ENCODE peak calls at places on chromosomes 5 and 9, in seven cellular contexts. B is SK-N-SH; H is aorta; L is AG08396; M is fibroblast of mammary gland; A is naive thymus-derived CD8-positive, alpha-beta T cell; W is Right ventricle myocardium superior. J is an unnamed sample.

GRCh38 chr9:123335227-123335985 is 20.6 kb upstream of the CRB2 start:
- DNase-seq in M (peak; percentile 47), W (no peak), A (no peak), H (no peak), L (peak; percentile 70), B (no peak), J (peak; percentile 55)

GRCh38 chr9:99785010-99785590 is 36.6 kb upstream of the NR4A3 start:
- DNase-seq in M (no peak), B (no peak), L (no peak), A (no peak), H (no peak), W (no peak), J (no peak)

GRCh38 chr9:87519415-87519989 is 21.8 kb downstream of the DAPK1 start:
- DNase-seq in A (no peak), L (no peak), M (no peak), H (no peak), W (no peak), B (no peak), J (no peak)

GRCh38 chr9:77879344-77880089 is 152.1 kb downstream of the GNAQ start:
- DNase-seq in A (no peak), H (peak; percentile 74), M (peak; percentile 66), B (no peak), W (no peak), L (no peak), J (no peak)

GRCh38 chr5:157444224-157444623 is 15.8 kb upstream of the NIPAL4 start:
- DNase-seq in A (no peak), L (no peak), W (no peak), M (no peak), H (no peak), B (no peak), J (no peak)

GRCh38 chr9:72898360-72898759 is 54.5 kb downstream of the ALDH1A1 start:
- DNase-seq in B (no peak), H (no peak), A (no peak), W (no peak), L (no peak), M (no peak), J (no peak)

GRCh38 chr5:16934123-16934522 is 2.0 kb downstream of the MYO10 start:
- DNase-seq in B (peak; percentile 83), M (peak; percentile 58), A (no peak), W (peak; percentile 58), L (peak; percentile 79), H (no peak), J (peak; percentile 24)

GRCh38 chr5:125043781-125044391 is 297.4 kb upstream of the ZNF608 start:
- DNase-seq in W (peak; percentile 82), A (no peak), H (no peak), M (peak; percentile 45), L (peak; percentile 29), B (peak; percentile 72), J (no peak)

GRCh38 chr5:78235289-78235688 is 59.2 kb downstream of the AP3B1 start:
- DNase-seq in H (no peak), B (no peak), L (peak; percentile 17), W (no peak), A (no peak), M (peak; percentile 45), J (no peak)

GRCh38 chr5:14946813-14947640 is 75.4 kb upstream of the ANKH start:
- DNase-seq in H (no peak), B (peak; percentile 23), A (peak; percentile 59), W (no peak), L (no peak), M (peak; percentile 25), J (peak; percentile 49)

GRCh38 chr9:34256104-34256503 is 73.0 kb downstream of the KIF24 start:
- DNase-seq in W (no peak), A (no peak), H (no peak), M (no peak), L (no peak), B (peak; percentile 35), J (no peak)

GRCh38 chr5:115169392-115170127 is at the start of gene TRIM36:
- DNase-seq in M (peak; percentile 86), B (peak; percentile 96), L (peak; percentile 96), W (peak; percentile 95), A (peak; percentile 89), H (peak; percentile 96), J (peak; percentile 89)

GRCh38 chr9:75996726-75997125 is 106.3 kb downstream of the PCSK5 start:
- DNase-seq in M (peak; percentile 2), B (no peak), W (no peak), A (no peak), L (no peak), H (no peak), J (no peak)

GRCh38 chr9:123368481-123369153 is 12.6 kb downstream of the CRB2 start:
- DNase-seq in W (no peak), H (no peak), L (no peak), M (no peak), A (no peak), B (peak; percentile 32), J (no peak)

GRCh38 chr5:158320178-158320674 is 461.3 kb upstream of the CLINT1 start:
- DNase-seq in B (peak; percentile 16), L (no peak), H (no peak), A (no peak), W (no peak), M (no peak), J (no peak)

GRCh38 chr5:30413540-30413939 is 779.9 kb upstream of the CDH6 start:
- DNase-seq in M (no peak), H (no peak), W (no peak), A (no peak), B (no peak), L (no peak), J (no peak)

GRCh38 chr5:39440964-39441363 is 16.2 kb upstream of the DAB2 start:
- DNase-seq in B (no peak), H (no peak), L (no peak), A (no peak), M (no peak), W (no peak), J (no peak)

GRCh38 chr5:83471405-83472212 is at the start of gene VCAN:
- DNase-seq in L (peak; percentile 72), A (no peak), W (peak; percentile 84), M (peak; percentile 86), H (peak; percentile 87), B (peak; percentile 59), J (no peak)

GRCh38 chr9:88236531-88237453 is 98.5 kb upstream of the SPATA31C2 start:
- DNase-seq in L (peak; percentile 65), W (peak; percentile 78), A (no peak), M (peak; percentile 22), H (no peak), B (no peak), J (no peak)

GRCh38 chr5:53166101-53166500 is 56.5 kb upstream of the MOCS2 start:
- DNase-seq in B (no peak), L (no peak), W (no peak), A (no peak), H (no peak), M (peak; percentile 21), J (no peak)

GRCh38 chr5:1730487-1730847 is 69.2 kb downstream of the MRPL36 start:
- DNase-seq in L (no peak), M (no peak), H (peak; percentile 17), B (peak; percentile 2), W (no peak), A (no peak), J (no peak)

GRCh38 chr9:107983191-107983603 is 493.6 kb upstream of the KLF4 start:
- DNase-seq in W (no peak), L (peak; percentile 58), A (no peak), B (no peak), M (peak; percentile 80), H (no peak), J (no peak)

GRCh38 chr5:132473019-132473531 is 17.5 kb downstream of the IRF1 start:
- DNase-seq in H (no peak), B (no peak), W (no peak), A (peak; percentile 92), M (no peak), L (no peak), J (peak; percentile 80)

GRCh38 chr5:90488791-90489190 is 14.1 kb downstream of the POLR3G start:
- DNase-seq in M (peak; percentile 47), A (no peak), B (no peak), W (no peak), H (no peak), L (peak; percentile 8), J (no peak)

GRCh38 chr5:181255276-181255675 is 5.7 kb downstream of the TRIM52 start:
- DNase-seq in W (no peak), M (no peak), A (no peak), H (no peak), L (no peak), B (no peak), J (no peak)

GRCh38 chr5:81778642-81779041 is 27.7 kb upstream of the SSBP2 start:
- DNase-seq in M (peak; percentile 71), B (no peak), A (peak; percentile 1), L (no peak), H (no peak), W (no peak), J (peak; percentile 11)

GRCh38 chr9:86176468-86176867 is 77.1 kb upstream of the GOLM1 start:
- DNase-seq in B (peak; percentile 80), H (no peak), M (no peak), L (no peak), W (no peak), A (no peak), J (no peak)

GRCh38 chr5:176180339-176180738 is 57.9 kb upstream of the SIMC1 start:
- DNase-seq in W (no peak), H (no peak), B (no peak), M (peak; percentile 28), L (peak; percentile 34), A (no peak), J (no peak)

GRCh38 chr5:73928486-73928885 is 302.5 kb downstream of the ARHGEF28 start:
- DNase-seq in L (no peak), H (no peak), A (no peak), W (no peak), B (no peak), M (no peak), J (no peak)

GRCh38 chr9:5518937-5519319 is 8.6 kb downstream of the PDCD1LG2 start:
- DNase-seq in L (no peak), W (no peak), M (no peak), B (no peak), H (no peak), A (no peak), J (no peak)

GRCh38 chr5:171615201-171616001 is 170.2 kb upstream of the SMIM23 start:
- DNase-seq in M (peak; percentile 6), W (peak; percentile 59), H (no peak), B (peak; percentile 48), A (no peak), L (peak; percentile 50), J (no peak)

GRCh38 chr9:134442087-134442470 is 115.8 kb downstream of the RXRA start:
- DNase-seq in M (peak; percentile 36), L (no peak), B (peak; percentile 54), H (no peak), A (no peak), W (no peak), J (no peak)

GRCh38 chr5:38467353-38468040 is 88.9 kb downstream of the LIFR start:
- DNase-seq in A (no peak), M (peak; percentile 59), H (peak; percentile 92), L (no peak), W (peak; percentile 78), B (no peak), J (no peak)

GRCh38 chr9:27162045-27162444 is 53.0 kb downstream of the TEK start:
- DNase-seq in H (no peak), M (peak; percentile 56), L (peak; percentile 12), W (no peak), B (no peak), A (no peak), J (no peak)

J was measured in B cell.